ENCODE peak calls at places on chromosomes 7 and 10, in six cellular contexts. Z, T, Y, L, A and P are unnamed samples.

GRCh38 chr10:21919117-21919516 is 84.4 kb downstream of the DNAJC1 start:
- DNase-seq in Z (no peak), T (no peak), Y (no peak), L (no peak), A (no peak), P (no peak)

GRCh38 chr7:138835087-138835486 is 37.1 kb upstream of the ATP6V0A4 start:
- DNase-seq in Z (no peak), T (peak; percentile 17), Y (no peak), L (no peak), A (no peak), P (peak; percentile 31)

GRCh38 chr7:55556031-55556430 is 16.3 kb downstream of the VOPP1 start:
- DNase-seq in Z (no peak), T (no peak), Y (no peak), L (no peak), A (no peak), P (no peak)

GRCh38 chr10:68296833-68297232 is 35.0 kb upstream of the HNRNPH3 start:
- DNase-seq in Z (no peak), T (no peak), Y (no peak), L (no peak), A (no peak), P (no peak)

GRCh38 chr10:125505648-125506047 is 177.3 kb downstream of the TEX36 start:
- DNase-seq in Z (no peak), T (no peak), Y (no peak), L (no peak), A (no peak), P (no peak)

GRCh38 chr7:103811315-103811714 is 178.1 kb downstream of the RELN start:
- DNase-seq in Z (no peak), T (no peak), Y (no peak), L (no peak), A (no peak), P (no peak)

GRCh38 chr7:82234457-82235049 is 209.0 kb downstream of the CACNA2D1 start:
- DNase-seq in Z (no peak), T (peak; percentile 57), Y (peak; percentile 52), L (peak; percentile 61), A (peak; percentile 16), P (no peak)

GRCh38 chr7:108374899-108375298 is 81.3 kb downstream of the NRCAM start:
- DNase-seq in Z (no peak), T (no peak), Y (no peak), L (no peak), A (no peak), P (no peak)

GRCh38 chr10:35783305-35783838 is 141.3 kb upstream of the FZD8 start:
- DNase-seq in Z (no peak), T (no peak), Y (peak; percentile 35), L (no peak), A (no peak), P (no peak)

GRCh38 chr7:72362246-72362645 is 49.9 kb downstream of the CALN1 start:
- DNase-seq in Z (no peak), T (no peak), Y (no peak), L (no peak), A (no peak), P (no peak)

GRCh38 chr7:46432666-46433065 is 511.6 kb upstream of the IGFBP3 start:
- DNase-seq in Z (no peak), T (no peak), Y (peak; percentile 87), L (no peak), A (no peak), P (no peak)

GRCh38 chr7:27970350-27970749 is 210.2 kb downstream of the JAZF1 start:
- DNase-seq in Z (no peak), T (no peak), Y (no peak), L (no peak), A (no peak), P (no peak)

GRCh38 chr7:101588131-101588935 is 40.8 kb downstream of the MYL10 start:
- DNase-seq in Z (no peak), T (no peak), Y (no peak), L (no peak), A (no peak), P (no peak)

GRCh38 chr10:123526356-123527079 is 139.6 kb upstream of the GPR26 start:
- DNase-seq in Z (no peak), T (peak; percentile 57), Y (no peak), L (no peak), A (no peak), P (no peak)

GRCh38 chr10:102782698-102783540 is 39.2 kb downstream of the WBP1L start:
- DNase-seq in Z (no peak), T (peak; percentile 27), Y (no peak), L (peak; percentile 97), A (no peak), P (no peak)

GRCh38 chr7:70035955-70036354 is 437.7 kb downstream of the AUTS2 start:
- DNase-seq in Z (no peak), T (no peak), Y (no peak), L (no peak), A (no peak), P (no peak)

GRCh38 chr10:75663947-75664664 is 232.7 kb downstream of the LRMDA start:
- DNase-seq in Z (no peak), T (no peak), Y (no peak), L (no peak), A (no peak), P (no peak)

GRCh38 chr7:38107486-38107893 is 70.6 kb upstream of the STARD3NL start:
- DNase-seq in Z (peak; percentile 44), T (peak; percentile 81), Y (peak; percentile 61), L (peak; percentile 59), A (peak; percentile 55), P (peak; percentile 61)

GRCh38 chr7:38102486-38102885 is 75.6 kb upstream of the STARD3NL start:
- DNase-seq in Z (no peak), T (no peak), Y (no peak), L (peak; percentile 27), A (no peak), P (no peak)

GRCh38 chr7:38105874-38106483 is 72.1 kb upstream of the STARD3NL start:
- DNase-seq in Z (no peak), T (peak; percentile 77), Y (peak; percentile 56), L (peak; percentile 44), A (peak; percentile 35), P (peak; percentile 51)
- TF ChIP-seq MYC in Z (no peak), T (no peak), Y (no peak), L (no peak), A (no peak), P (no peak)

GRCh38 chr7:31890198-31890597 is 180.0 kb downstream of the PDE1C start:
- DNase-seq in Z (peak; percentile 39), T (peak; percentile 9), Y (no peak), L (no peak), A (no peak), P (no peak)

GRCh38 chr7:31887006-31887405 is 183.2 kb downstream of the PDE1C start:
- DNase-seq in Z (no peak), T (no peak), Y (no peak), L (no peak), A (no peak), P (no peak)

GRCh38 chr7:31892099-31892787 is 178.0 kb downstream of the PDE1C start:
- DNase-seq in Z (peak; percentile 90), T (no peak), Y (no peak), L (no peak), A (no peak), P (no peak)

GRCh38 chr7:31893365-31893764 is 176.8 kb downstream of the PDE1C start:
- DNase-seq in Z (no peak), T (no peak), Y (no peak), L (no peak), A (no peak), P (no peak)

DNA sequence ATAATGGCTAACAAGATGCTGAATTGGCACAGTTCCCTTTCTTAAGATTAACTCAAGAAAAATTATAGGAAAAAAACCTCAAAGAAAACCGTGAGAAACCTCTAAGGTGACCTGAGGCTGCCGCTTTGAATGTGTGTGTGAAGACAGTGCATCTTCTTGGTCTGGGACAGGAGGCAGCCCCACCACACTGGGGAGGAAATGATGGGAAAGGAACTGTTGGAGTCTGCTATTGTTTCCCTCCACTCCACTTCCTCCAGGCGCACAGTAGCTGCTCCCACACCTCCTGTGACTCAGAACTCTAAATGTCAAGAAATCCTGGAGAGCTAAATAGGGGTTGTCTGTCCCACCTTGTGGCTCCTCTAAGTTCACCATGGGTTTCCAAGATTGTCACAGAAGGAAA is 179.5 kb downstream of the PDE1C start:
- DNase-seq in Z (no peak), T (no peak), Y (no peak), L (peak; percentile 65), A (no peak), P (no peak)
- TF ChIP-seq MYC in Z (no peak), T (no peak), Y (no peak), L (no peak), A (no peak), P (no peak)

GRCh38 chr10:90742189-90742588 is 115.7 kb downstream of the HTR7 start:
- DNase-seq in Z (no peak), T (no peak), Y (no peak), L (peak; percentile 56), A (no peak), P (no peak)

GRCh38 chr10:90743291-90743690 is 114.5 kb downstream of the HTR7 start:
- DNase-seq in Z (no peak), T (no peak), Y (no peak), L (no peak), A (no peak), P (no peak)

GRCh38 chr10:90734415-90734814 is 123.4 kb downstream of the HTR7 start:
- DNase-seq in Z (no peak), T (no peak), Y (no peak), L (no peak), A (no peak), P (no peak)

GRCh38 chr10:90740265-90740664 is 117.6 kb downstream of the HTR7 start:
- DNase-seq in Z (no peak), T (no peak), Y (no peak), L (no peak), A (no peak), P (no peak)

DNA sequence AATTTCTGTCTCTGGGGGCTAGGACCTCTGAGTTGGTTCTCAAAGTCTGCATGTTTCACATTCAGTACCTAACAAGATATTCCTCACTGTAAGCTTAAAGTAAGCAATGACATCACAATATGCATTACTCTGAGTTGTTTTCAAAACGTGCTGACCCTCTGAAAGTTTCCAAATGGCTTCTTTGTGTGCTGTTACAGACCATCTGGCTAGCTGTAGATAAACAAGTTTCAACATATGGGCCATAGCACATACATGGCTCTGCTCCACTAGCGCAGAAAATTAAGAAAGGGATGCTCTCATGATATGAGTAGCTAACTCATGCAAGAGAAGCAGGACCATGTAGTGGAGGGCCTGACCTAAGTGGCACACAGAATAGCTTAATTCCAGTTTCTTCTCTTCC is 119.0 kb downstream of the HTR7 start:
- DNase-seq in Z (no peak), T (no peak), Y (no peak), L (no peak), A (no peak), P (no peak)
- TF ChIP-seq MYC in Z (no peak), T (no peak), Y (no peak), L (no peak), A (no peak), P (no peak)

GRCh38 chr10:104321716-104322415 is 16.4 kb downstream of the ITPRIP start:
- DNase-seq in Z (no peak), T (peak; percentile 34), Y (no peak), L (no peak), A (no peak), P (no peak)

GRCh38 chr10:104322416-104322782 is 15.9 kb downstream of the ITPRIP start:
- DNase-seq in Z (no peak), T (peak; percentile 83), Y (no peak), L (no peak), A (no peak), P (no peak)

GRCh38 chr10:104318810-104319684 is 19.2 kb downstream of the ITPRIP start:
- DNase-seq in Z (no peak), T (no peak), Y (no peak), L (no peak), A (no peak), P (no peak)

GRCh38 chr10:104323085-104323484 is 15.2 kb downstream of the ITPRIP start:
- DNase-seq in Z (no peak), T (peak; percentile 1), Y (no peak), L (no peak), A (no peak), P (no peak)

GRCh38 chr10:104321226-104321625 is 17.0 kb downstream of the ITPRIP start:
- DNase-seq in Z (no peak), T (no peak), Y (no peak), L (no peak), A (no peak), P (no peak)
- TF ChIP-seq MYC in Z (no peak), T (no peak), Y (no peak), L (no peak), A (no peak), P (no peak)